ENCODE peak calls at places on chromosomes 4 and X, in seven cellular contexts. One of them, this sample, is unnamed.

GRCh38 chr4:67712650-67713530 is 11.9 kb upstream of the UBA6 start:
- DNase-seq in neural progenitor cell: peak
- DNase-seq in PC-3: no peak
- DNase-seq in fibroblast of lung: no peak
- DNase-seq in heart left ventricle: no peak
- DNase-seq in GM20000: no peak
- DNase-seq in CD4-positive, alpha-beta T cell: no peak
- DNase-seq in this sample: no peak

GRCh38 chrX:15567886-15568616 is 32.7 kb downstream of the ACE2 start:
- DNase-seq in neural progenitor cell: no peak
- DNase-seq in CD4-positive, alpha-beta T cell: no peak
- DNase-seq in heart left ventricle: no peak
- DNase-seq in GM20000: no peak
- DNase-seq in fibroblast of lung: no peak
- DNase-seq in PC-3: peak
- DNase-seq in this sample: no peak

GRCh38 chr4:26105815-26106699 is 192.0 kb downstream of the SMIM20 start:
- DNase-seq in PC-3: peak
- DNase-seq in fibroblast of lung: peak
- DNase-seq in CD4-positive, alpha-beta T cell: no peak
- DNase-seq in heart left ventricle: no peak
- DNase-seq in neural progenitor cell: no peak
- DNase-seq in GM20000: no peak
- DNase-seq in this sample: peak

GRCh38 chrX:16258936-16259335 is 91.7 kb downstream of the MAGEB17 start:
- DNase-seq in CD4-positive, alpha-beta T cell: no peak
- DNase-seq in heart left ventricle: no peak
- DNase-seq in PC-3: no peak
- DNase-seq in GM20000: no peak
- DNase-seq in neural progenitor cell: no peak
- DNase-seq in fibroblast of lung: no peak
- DNase-seq in this sample: no peak

GRCh38 chr4:101693842-101694398 is 96.6 kb upstream of the BANK1 start:
- DNase-seq in CD4-positive, alpha-beta T cell: no peak
- DNase-seq in neural progenitor cell: no peak
- DNase-seq in heart left ventricle: no peak
- DNase-seq in GM20000: peak
- DNase-seq in fibroblast of lung: no peak
- DNase-seq in PC-3: peak
- DNase-seq in this sample: peak

GRCh38 chr4:83170952-83171399 is 56.4 kb upstream of the PLAC8 start:
- DNase-seq in GM20000: no peak
- DNase-seq in neural progenitor cell: no peak
- DNase-seq in fibroblast of lung: no peak
- DNase-seq in CD4-positive, alpha-beta T cell: no peak
- DNase-seq in PC-3: no peak
- DNase-seq in heart left ventricle: no peak
- DNase-seq in this sample: no peak

GRCh38 chr4:88008133-88008621 is 742 bp downstream of the PKD2 start:
- DNase-seq in GM20000: peak
- DNase-seq in heart left ventricle: peak
- DNase-seq in PC-3: peak
- DNase-seq in CD4-positive, alpha-beta T cell: no peak
- DNase-seq in fibroblast of lung: peak
- DNase-seq in neural progenitor cell: peak
- DNase-seq in this sample: peak

GRCh38 chr4:149465941-149466340 is 349.7 kb downstream of the IQCM start:
- DNase-seq in GM20000: no peak
- DNase-seq in fibroblast of lung: peak
- DNase-seq in CD4-positive, alpha-beta T cell: no peak
- DNase-seq in heart left ventricle: no peak
- DNase-seq in PC-3: peak
- DNase-seq in neural progenitor cell: no peak
- DNase-seq in this sample: peak

GRCh38 chrX:30935985-30936384 is 46.9 kb upstream of the TAB3 start:
- DNase-seq in neural progenitor cell: peak
- DNase-seq in heart left ventricle: no peak
- DNase-seq in GM20000: no peak
- DNase-seq in PC-3: peak
- DNase-seq in fibroblast of lung: peak
- DNase-seq in CD4-positive, alpha-beta T cell: no peak
- DNase-seq in this sample: peak

GRCh38 chr4:26936284-26937065 is 75.8 kb downstream of the STIM2 start:
- DNase-seq in heart left ventricle: no peak
- DNase-seq in CD4-positive, alpha-beta T cell: no peak
- DNase-seq in PC-3: no peak
- DNase-seq in neural progenitor cell: no peak
- DNase-seq in GM20000: no peak
- DNase-seq in fibroblast of lung: peak
- DNase-seq in this sample: no peak

GRCh38 chrX:130304587-130305368 is 34.9 kb upstream of the SLC25A14 start:
- DNase-seq in neural progenitor cell: no peak
- DNase-seq in heart left ventricle: no peak
- DNase-seq in PC-3: no peak
- DNase-seq in GM20000: no peak
- DNase-seq in fibroblast of lung: no peak
- DNase-seq in CD4-positive, alpha-beta T cell: no peak
- DNase-seq in this sample: no peak

GRCh38 chr4:24912252-24913098 is at the start of gene CCDC149:
- DNase-seq in fibroblast of lung: peak
- DNase-seq in GM20000: peak
- DNase-seq in PC-3: peak
- DNase-seq in CD4-positive, alpha-beta T cell: no peak
- DNase-seq in heart left ventricle: peak
- DNase-seq in neural progenitor cell: peak
- DNase-seq in this sample: peak

GRCh38 chr4:75512336-75513211 is 1.6 kb downstream of the RCHY1 start:
- DNase-seq in PC-3: peak
- DNase-seq in heart left ventricle: no peak
- DNase-seq in fibroblast of lung: peak
- DNase-seq in neural progenitor cell: peak
- DNase-seq in GM20000: peak
- DNase-seq in CD4-positive, alpha-beta T cell: no peak
- DNase-seq in this sample: peak

GRCh38 chrX:101803451-101803850 is 128.4 kb downstream of the ZMAT1 start:
- DNase-seq in neural progenitor cell: peak
- DNase-seq in CD4-positive, alpha-beta T cell: no peak
- DNase-seq in fibroblast of lung: peak
- DNase-seq in PC-3: peak
- DNase-seq in heart left ventricle: no peak
- DNase-seq in GM20000: no peak
- DNase-seq in this sample: no peak

GRCh38 chr4:169109276-169109675 is 99.2 kb upstream of the CBR4 start:
- DNase-seq in CD4-positive, alpha-beta T cell: no peak
- DNase-seq in heart left ventricle: no peak
- DNase-seq in GM20000: no peak
- DNase-seq in neural progenitor cell: no peak
- DNase-seq in fibroblast of lung: no peak
- DNase-seq in PC-3: no peak
- DNase-seq in this sample: no peak

GRCh38 chr4:124478518-124478917 is 234.0 kb downstream of the ANKRD50 start:
- DNase-seq in neural progenitor cell: no peak
- DNase-seq in PC-3: no peak
- DNase-seq in CD4-positive, alpha-beta T cell: no peak
- DNase-seq in heart left ventricle: no peak
- DNase-seq in GM20000: no peak
- DNase-seq in fibroblast of lung: no peak
- DNase-seq in this sample: no peak

GRCh38 chr4:108116423-108117168 is 52.1 kb downstream of the LEF1 start:
- DNase-seq in GM20000: no peak
- DNase-seq in PC-3: no peak
- DNase-seq in heart left ventricle: no peak
- DNase-seq in fibroblast of lung: no peak
- DNase-seq in CD4-positive, alpha-beta T cell: no peak
- DNase-seq in neural progenitor cell: no peak
- DNase-seq in this sample: no peak

GRCh38 chr4:170139764-170140163 is 50.0 kb upstream of the AADAT start:
- DNase-seq in PC-3: peak
- DNase-seq in neural progenitor cell: no peak
- DNase-seq in CD4-positive, alpha-beta T cell: no peak
- DNase-seq in fibroblast of lung: peak
- DNase-seq in heart left ventricle: no peak
- DNase-seq in GM20000: no peak
- DNase-seq in this sample: no peak

GRCh38 chr4:184014301-184014700 is 109.2 kb downstream of the STOX2 start:
- DNase-seq in GM20000: no peak
- DNase-seq in PC-3: peak
- DNase-seq in fibroblast of lung: no peak
- DNase-seq in heart left ventricle: no peak
- DNase-seq in CD4-positive, alpha-beta T cell: no peak
- DNase-seq in neural progenitor cell: no peak
- DNase-seq in this sample: no peak

GRCh38 chrX:72309297-72310071 is 3.8 kb upstream of the CITED1 start:
- DNase-seq in fibroblast of lung: peak
- DNase-seq in CD4-positive, alpha-beta T cell: no peak
- DNase-seq in GM20000: no peak
- DNase-seq in PC-3: no peak
- DNase-seq in heart left ventricle: no peak
- DNase-seq in neural progenitor cell: peak
- DNase-seq in this sample: no peak

GRCh38 chrX:153929576-153929975 is 3.5 kb upstream of the ARHGAP4 start:
- DNase-seq in fibroblast of lung: no peak
- DNase-seq in GM20000: no peak
- DNase-seq in CD4-positive, alpha-beta T cell: no peak
- DNase-seq in neural progenitor cell: no peak
- DNase-seq in PC-3: no peak
- DNase-seq in heart left ventricle: no peak
- DNase-seq in this sample: no peak

DNA sequence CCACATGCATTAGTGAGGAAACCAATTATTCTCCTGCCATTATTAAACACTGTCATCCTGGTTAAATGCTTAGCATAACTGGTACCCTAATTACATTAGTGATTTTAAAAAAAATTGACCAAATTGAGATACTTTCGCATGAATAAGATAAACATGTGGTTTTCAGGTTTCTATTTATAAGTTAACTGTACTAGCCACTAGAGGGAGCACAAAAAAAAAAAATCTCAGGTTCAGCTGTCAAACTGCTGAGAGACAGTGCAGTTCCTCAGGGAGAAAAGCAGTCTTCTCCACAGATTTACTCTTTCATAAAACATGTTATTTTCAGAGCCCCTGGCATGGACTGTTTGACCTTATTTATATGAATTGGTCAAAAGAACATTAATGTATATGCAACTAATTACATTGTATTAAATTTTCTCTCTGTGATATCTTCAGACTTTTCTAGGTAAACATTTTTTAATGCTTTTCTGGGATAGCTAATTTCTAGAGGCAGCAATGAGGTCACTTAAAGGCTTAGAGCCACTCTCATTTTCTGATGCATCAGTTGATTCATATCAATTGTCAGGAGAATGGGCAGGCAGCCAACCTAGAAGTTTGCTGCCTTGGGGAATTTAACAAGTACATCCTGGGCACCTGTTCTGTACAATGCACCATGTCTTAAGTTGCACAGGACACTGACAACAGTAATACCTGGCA is 167.5 kb downstream of the CDS1 start:
- DNase-seq in fibroblast of lung: peak
- DNase-seq in GM20000: peak
- DNase-seq in heart left ventricle: no peak
- DNase-seq in CD4-positive, alpha-beta T cell: no peak
- DNase-seq in neural progenitor cell: peak
- DNase-seq in PC-3: peak
- DNase-seq in this sample: peak
- TF ChIP-seq CTCF in fibroblast of lung: peak
- TF ChIP-seq CTCF in GM20000: no peak
- TF ChIP-seq CTCF in heart left ventricle: peak
- TF ChIP-seq CTCF in CD4-positive, alpha-beta T cell: peak
- TF ChIP-seq CTCF in neural progenitor cell: peak
- TF ChIP-seq CTCF in PC-3: peak
- TF ChIP-seq CTCF in this sample: peak

GRCh38 chrX:56219702-56220101 is 12.5 kb upstream of the KLF8 start:
- DNase-seq in neural progenitor cell: peak
- DNase-seq in PC-3: peak
- DNase-seq in heart left ventricle: no peak
- DNase-seq in fibroblast of lung: no peak
- DNase-seq in GM20000: no peak
- DNase-seq in CD4-positive, alpha-beta T cell: no peak
- DNase-seq in this sample: no peak
- TF ChIP-seq CTCF in neural progenitor cell: peak
- TF ChIP-seq CTCF in PC-3: peak
- TF ChIP-seq CTCF in heart left ventricle: peak
- TF ChIP-seq CTCF in fibroblast of lung: peak
- TF ChIP-seq CTCF in GM20000: no peak
- TF ChIP-seq CTCF in CD4-positive, alpha-beta T cell: no peak
- TF ChIP-seq CTCF in this sample: no peak

DNA sequence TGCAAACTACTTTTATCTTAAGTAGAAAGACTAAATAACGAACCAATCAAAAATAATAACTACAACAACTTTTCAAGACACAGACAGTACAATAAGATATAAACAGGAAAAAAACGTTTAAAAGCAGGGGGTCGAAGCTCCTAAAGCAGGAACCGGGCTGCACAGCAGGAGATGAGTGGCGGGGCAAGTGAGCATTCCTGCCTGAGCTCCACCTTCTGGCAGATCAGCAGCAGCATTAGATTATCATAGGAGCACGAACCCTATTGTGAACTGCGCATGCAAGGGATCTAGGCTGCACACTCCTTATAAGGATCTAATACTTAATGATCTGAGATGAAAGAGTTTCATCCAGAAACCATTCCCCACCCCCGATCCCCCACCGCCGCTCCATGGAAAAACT is 146.2 kb downstream of the TEX11 start:
- DNase-seq in GM20000: no peak
- DNase-seq in neural progenitor cell: peak
- DNase-seq in PC-3: peak
- DNase-seq in heart left ventricle: no peak
- DNase-seq in fibroblast of lung: no peak
- DNase-seq in CD4-positive, alpha-beta T cell: no peak
- DNase-seq in this sample: no peak
- TF ChIP-seq CTCF in GM20000: no peak
- TF ChIP-seq CTCF in neural progenitor cell: no peak
- TF ChIP-seq CTCF in PC-3: peak
- TF ChIP-seq CTCF in heart left ventricle: no peak
- TF ChIP-seq CTCF in fibroblast of lung: no peak
- TF ChIP-seq CTCF in CD4-positive, alpha-beta T cell: no peak
- TF ChIP-seq CTCF in this sample: no peak

DNA sequence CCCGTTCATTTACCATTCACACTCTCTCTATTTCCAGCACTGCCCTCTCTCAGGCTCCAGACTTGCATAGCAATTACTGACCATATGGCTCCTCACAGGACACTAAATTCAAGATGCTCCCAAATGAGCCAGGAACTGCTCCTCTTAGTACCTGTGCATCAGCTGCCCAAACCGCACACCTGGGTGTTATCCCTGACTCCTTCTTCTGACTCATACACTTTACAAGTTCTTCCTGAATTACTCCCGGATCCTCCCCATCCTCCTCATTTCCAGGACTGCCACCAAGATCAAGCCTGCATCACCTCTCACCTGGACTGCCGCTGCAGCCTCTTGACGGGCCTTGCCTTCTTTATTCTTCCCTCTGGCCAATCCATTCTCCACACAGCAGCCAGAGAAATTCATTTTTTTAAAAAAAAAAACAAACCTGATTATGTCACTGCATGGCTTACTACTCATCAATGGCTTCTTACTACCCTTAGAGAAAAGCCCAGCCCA is 91.8 kb downstream of the PDGFRA start:
- DNase-seq in GM20000: no peak
- DNase-seq in CD4-positive, alpha-beta T cell: no peak
- DNase-seq in heart left ventricle: no peak
- DNase-seq in PC-3: peak
- DNase-seq in fibroblast of lung: no peak
- DNase-seq in neural progenitor cell: no peak
- DNase-seq in this sample: peak
- TF ChIP-seq CTCF in GM20000: no peak
- TF ChIP-seq CTCF in CD4-positive, alpha-beta T cell: no peak
- TF ChIP-seq CTCF in heart left ventricle: no peak
- TF ChIP-seq CTCF in PC-3: no peak
- TF ChIP-seq CTCF in fibroblast of lung: no peak
- TF ChIP-seq CTCF in neural progenitor cell: no peak
- TF ChIP-seq CTCF in this sample: no peak

This sample was measured in RWPE1.